ENCODE peak calls at places on chromosomes 1 and 21, in six cellular contexts. One of them, this sample, is unnamed.

GRCh38 chr21:33105088-33105487 is 35.1 kb downstream of the OLIG1 start:
- DNase-seq in fibroblast of villous mesenchyme: no peak
- DNase-seq in left ventricle myocardium inferior: no peak
- DNase-seq in endothelial cell: no peak
- DNase-seq in lower leg skin: peak
- DNase-seq in glutamatergic neuron: no peak
- DNase-seq in this sample: no peak

GRCh38 chr1:168095476-168095875 is 41.3 kb downstream of the GPR161 start:
- DNase-seq in fibroblast of villous mesenchyme: no peak
- DNase-seq in left ventricle myocardium inferior: no peak
- DNase-seq in endothelial cell: no peak
- DNase-seq in lower leg skin: peak
- DNase-seq in glutamatergic neuron: no peak
- DNase-seq in this sample: no peak

GRCh38 chr1:71228727-71229371 is 148.0 kb upstream of the ZRANB2 start:
- DNase-seq in fibroblast of villous mesenchyme: peak
- DNase-seq in left ventricle myocardium inferior: no peak
- DNase-seq in endothelial cell: no peak
- DNase-seq in lower leg skin: no peak
- DNase-seq in glutamatergic neuron: peak
- DNase-seq in this sample: no peak

GRCh38 chr21:26842300-26842699 is 2.9 kb downstream of the ADAMTS1 start:
- DNase-seq in fibroblast of villous mesenchyme: peak
- DNase-seq in left ventricle myocardium inferior: no peak
- DNase-seq in endothelial cell: no peak
- DNase-seq in lower leg skin: peak
- DNase-seq in glutamatergic neuron: no peak
- DNase-seq in this sample: no peak

GRCh38 chr1:207838156-207839082 is 72.5 kb downstream of the CD34 start:
- DNase-seq in fibroblast of villous mesenchyme: peak
- DNase-seq in left ventricle myocardium inferior: peak
- DNase-seq in endothelial cell: no peak
- DNase-seq in lower leg skin: peak
- DNase-seq in glutamatergic neuron: no peak
- DNase-seq in this sample: no peak

GRCh38 chr1:222464841-222465210 is 83.1 kb downstream of the HHIPL2 start:
- DNase-seq in fibroblast of villous mesenchyme: peak
- DNase-seq in left ventricle myocardium inferior: peak
- DNase-seq in endothelial cell: peak
- DNase-seq in lower leg skin: no peak
- DNase-seq in glutamatergic neuron: peak
- DNase-seq in this sample: peak

GRCh38 chr1:206556748-206557635 is 49.7 kb downstream of the RASSF5 start:
- DNase-seq in fibroblast of villous mesenchyme: peak
- DNase-seq in left ventricle myocardium inferior: peak
- DNase-seq in endothelial cell: peak
- DNase-seq in lower leg skin: peak
- DNase-seq in glutamatergic neuron: peak
- DNase-seq in this sample: peak

GRCh38 chr1:150194381-150195031 is 41.4 kb downstream of the ANP32E start:
- DNase-seq in fibroblast of villous mesenchyme: peak
- DNase-seq in left ventricle myocardium inferior: no peak
- DNase-seq in endothelial cell: no peak
- DNase-seq in lower leg skin: no peak
- DNase-seq in glutamatergic neuron: no peak
- DNase-seq in this sample: no peak

GRCh38 chr1:198481661-198482060 is 58.8 kb downstream of the ATP6V1G3 start:
- DNase-seq in fibroblast of villous mesenchyme: no peak
- DNase-seq in left ventricle myocardium inferior: no peak
- DNase-seq in endothelial cell: no peak
- DNase-seq in lower leg skin: no peak
- DNase-seq in glutamatergic neuron: no peak
- DNase-seq in this sample: no peak

GRCh38 chr1:180940445-180940844 is 27.7 kb downstream of the KIAA1614 start:
- DNase-seq in fibroblast of villous mesenchyme: no peak
- DNase-seq in left ventricle myocardium inferior: no peak
- DNase-seq in endothelial cell: no peak
- DNase-seq in lower leg skin: no peak
- DNase-seq in glutamatergic neuron: no peak
- DNase-seq in this sample: no peak

GRCh38 chr1:99503276-99503747 is 142.6 kb upstream of the PALMD start:
- DNase-seq in fibroblast of villous mesenchyme: peak
- DNase-seq in left ventricle myocardium inferior: no peak
- DNase-seq in endothelial cell: no peak
- DNase-seq in lower leg skin: peak
- DNase-seq in glutamatergic neuron: no peak
- DNase-seq in this sample: no peak

GRCh38 chr1:11434506-11434905 is 44.4 kb upstream of the DISP3 start:
- DNase-seq in fibroblast of villous mesenchyme: no peak
- DNase-seq in left ventricle myocardium inferior: no peak
- DNase-seq in endothelial cell: no peak
- DNase-seq in lower leg skin: no peak
- DNase-seq in glutamatergic neuron: peak
- DNase-seq in this sample: no peak

GRCh38 chr1:188937965-188938551 is 1539.6 kb downstream of the BRINP3 start:
- DNase-seq in fibroblast of villous mesenchyme: no peak
- DNase-seq in left ventricle myocardium inferior: no peak
- DNase-seq in endothelial cell: peak
- DNase-seq in lower leg skin: no peak
- DNase-seq in glutamatergic neuron: no peak
- DNase-seq in this sample: no peak

GRCh38 chr1:208351838-208352237 is 107.7 kb upstream of the PLXNA2 start:
- DNase-seq in fibroblast of villous mesenchyme: no peak
- DNase-seq in left ventricle myocardium inferior: no peak
- DNase-seq in endothelial cell: no peak
- DNase-seq in lower leg skin: no peak
- DNase-seq in glutamatergic neuron: no peak
- DNase-seq in this sample: no peak

GRCh38 chr1:94094466-94095111 is 26.4 kb downstream of the ABCA4 start:
- DNase-seq in fibroblast of villous mesenchyme: no peak
- DNase-seq in left ventricle myocardium inferior: peak
- DNase-seq in endothelial cell: no peak
- DNase-seq in lower leg skin: peak
- DNase-seq in glutamatergic neuron: no peak
- DNase-seq in this sample: no peak

GRCh38 chr21:45467221-45467779 is 62.3 kb downstream of the COL18A1 start:
- DNase-seq in fibroblast of villous mesenchyme: no peak
- DNase-seq in left ventricle myocardium inferior: peak
- DNase-seq in endothelial cell: no peak
- DNase-seq in lower leg skin: no peak
- DNase-seq in glutamatergic neuron: peak
- DNase-seq in this sample: no peak

GRCh38 chr1:64471724-64472276 is 1.9 kb downstream of the CACHD1 start:
- DNase-seq in fibroblast of villous mesenchyme: no peak
- DNase-seq in left ventricle myocardium inferior: no peak
- DNase-seq in endothelial cell: no peak
- DNase-seq in lower leg skin: no peak
- DNase-seq in glutamatergic neuron: no peak
- DNase-seq in this sample: no peak

GRCh38 chr1:86975993-86976392 is 61.6 kb downstream of the HS2ST1 start:
- DNase-seq in fibroblast of villous mesenchyme: no peak
- DNase-seq in left ventricle myocardium inferior: no peak
- DNase-seq in endothelial cell: no peak
- DNase-seq in lower leg skin: no peak
- DNase-seq in glutamatergic neuron: no peak
- DNase-seq in this sample: no peak

GRCh38 chr1:144551543-144552424 is 40.9 kb upstream of the PPIAL4F start:
- DNase-seq in fibroblast of villous mesenchyme: peak
- DNase-seq in left ventricle myocardium inferior: peak
- DNase-seq in endothelial cell: peak
- DNase-seq in lower leg skin: peak
- DNase-seq in glutamatergic neuron: peak
- DNase-seq in this sample: peak

GRCh38 chr1:183806086-183806485 is 1.2 kb downstream of the RGL1 start:
- DNase-seq in fibroblast of villous mesenchyme: no peak
- DNase-seq in left ventricle myocardium inferior: no peak
- DNase-seq in endothelial cell: no peak
- DNase-seq in lower leg skin: no peak
- DNase-seq in glutamatergic neuron: no peak
- DNase-seq in this sample: no peak

GRCh38 chr1:91693542-91693941 is 192.4 kb downstream of the TGFBR3 start:
- DNase-seq in fibroblast of villous mesenchyme: no peak
- DNase-seq in left ventricle myocardium inferior: peak
- DNase-seq in endothelial cell: no peak
- DNase-seq in lower leg skin: no peak
- DNase-seq in glutamatergic neuron: no peak
- DNase-seq in this sample: no peak

GRCh38 chr1:111190931-111191451 is 9.5 kb downstream of the DENND2D start:
- DNase-seq in fibroblast of villous mesenchyme: peak
- DNase-seq in left ventricle myocardium inferior: no peak
- DNase-seq in endothelial cell: no peak
- DNase-seq in lower leg skin: no peak
- DNase-seq in glutamatergic neuron: no peak
- DNase-seq in this sample: no peak

GRCh38 chr1:220879509-220880366 is 495 bp downstream of the HLX start:
- DNase-seq in fibroblast of villous mesenchyme: peak
- DNase-seq in left ventricle myocardium inferior: peak
- DNase-seq in endothelial cell: peak
- DNase-seq in lower leg skin: no peak
- DNase-seq in glutamatergic neuron: peak
- DNase-seq in this sample: peak

GRCh38 chr1:220991959-220992704 is 112.9 kb downstream of the HLX start:
- DNase-seq in fibroblast of villous mesenchyme: peak
- DNase-seq in left ventricle myocardium inferior: no peak
- DNase-seq in endothelial cell: no peak
- DNase-seq in lower leg skin: no peak
- DNase-seq in glutamatergic neuron: no peak
- DNase-seq in this sample: no peak

GRCh38 chr1:233020441-233020840 is 70.0 kb downstream of the NTPCR start:
- DNase-seq in fibroblast of villous mesenchyme: no peak
- DNase-seq in left ventricle myocardium inferior: no peak
- DNase-seq in endothelial cell: no peak
- DNase-seq in lower leg skin: no peak
- DNase-seq in glutamatergic neuron: no peak
- DNase-seq in this sample: no peak

GRCh38 chr1:183370399-183371058 is 47.7 kb downstream of the NMNAT2 start:
- DNase-seq in fibroblast of villous mesenchyme: no peak
- DNase-seq in left ventricle myocardium inferior: no peak
- DNase-seq in endothelial cell: no peak
- DNase-seq in lower leg skin: no peak
- DNase-seq in glutamatergic neuron: no peak
- DNase-seq in this sample: no peak

GRCh38 chr21:42461881-42462877 is 33.8 kb downstream of the RSPH1 start:
- DNase-seq in fibroblast of villous mesenchyme: no peak
- DNase-seq in left ventricle myocardium inferior: no peak
- DNase-seq in endothelial cell: no peak
- DNase-seq in lower leg skin: peak
- DNase-seq in glutamatergic neuron: no peak
- DNase-seq in this sample: no peak

GRCh38 chr1:246335126-246335525 is 172.0 kb downstream of the SMYD3 start:
- DNase-seq in fibroblast of villous mesenchyme: peak
- DNase-seq in left ventricle myocardium inferior: no peak
- DNase-seq in endothelial cell: no peak
- DNase-seq in lower leg skin: no peak
- DNase-seq in glutamatergic neuron: no peak
- DNase-seq in this sample: no peak

GRCh38 chr1:182784556-182785171 is 4.9 kb upstream of the NPL start:
- DNase-seq in fibroblast of villous mesenchyme: peak
- DNase-seq in left ventricle myocardium inferior: no peak
- DNase-seq in endothelial cell: peak
- DNase-seq in lower leg skin: peak
- DNase-seq in glutamatergic neuron: no peak
- DNase-seq in this sample: peak

GRCh38 chr1:177585492-177586220 is 384.2 kb downstream of the SEC16B start:
- DNase-seq in fibroblast of villous mesenchyme: no peak
- DNase-seq in left ventricle myocardium inferior: no peak
- DNase-seq in endothelial cell: no peak
- DNase-seq in lower leg skin: no peak
- DNase-seq in glutamatergic neuron: no peak
- DNase-seq in this sample: no peak

DNA sequence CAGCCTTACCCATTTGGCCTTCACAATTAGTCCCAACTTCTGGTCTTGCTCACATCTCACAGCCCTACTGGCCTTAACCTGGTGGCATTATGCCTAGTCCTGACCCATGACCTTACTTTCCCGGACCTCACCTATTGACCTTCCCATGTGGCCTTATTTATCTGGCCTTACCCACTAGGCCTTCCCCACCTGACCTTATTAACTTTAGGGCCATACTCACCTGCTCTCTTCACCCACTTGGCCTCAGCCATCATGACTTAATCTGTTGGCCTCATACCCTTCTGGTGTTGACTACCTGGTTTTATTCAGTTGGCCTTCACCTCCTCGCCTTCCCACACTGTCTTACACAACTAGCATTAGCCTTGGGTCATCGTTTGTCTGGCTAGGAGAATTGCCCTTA is 35.7 kb downstream of the EXOC8 start:
- DNase-seq in fibroblast of villous mesenchyme: no peak
- DNase-seq in left ventricle myocardium inferior: no peak
- DNase-seq in endothelial cell: no peak
- DNase-seq in lower leg skin: no peak
- DNase-seq in glutamatergic neuron: no peak
- DNase-seq in this sample: no peak
- TF ChIP-seq CTCF in fibroblast of villous mesenchyme: no peak
- TF ChIP-seq CTCF in left ventricle myocardium inferior: no peak
- TF ChIP-seq CTCF in endothelial cell: no peak
- TF ChIP-seq CTCF in lower leg skin: no peak
- TF ChIP-seq CTCF in glutamatergic neuron: no peak
- TF ChIP-seq CTCF in this sample: no peak

GRCh38 chr1:9861371-9861770 is 37.6 kb upstream of the CLSTN1 start:
- DNase-seq in fibroblast of villous mesenchyme: no peak
- DNase-seq in left ventricle myocardium inferior: no peak
- DNase-seq in endothelial cell: no peak
- DNase-seq in lower leg skin: no peak
- DNase-seq in glutamatergic neuron: peak
- DNase-seq in this sample: no peak
- TF ChIP-seq CTCF in fibroblast of villous mesenchyme: no peak
- TF ChIP-seq CTCF in left ventricle myocardium inferior: no peak
- TF ChIP-seq CTCF in endothelial cell: no peak
- TF ChIP-seq CTCF in lower leg skin: no peak
- TF ChIP-seq CTCF in glutamatergic neuron: no peak
- TF ChIP-seq CTCF in this sample: no peak

DNA sequence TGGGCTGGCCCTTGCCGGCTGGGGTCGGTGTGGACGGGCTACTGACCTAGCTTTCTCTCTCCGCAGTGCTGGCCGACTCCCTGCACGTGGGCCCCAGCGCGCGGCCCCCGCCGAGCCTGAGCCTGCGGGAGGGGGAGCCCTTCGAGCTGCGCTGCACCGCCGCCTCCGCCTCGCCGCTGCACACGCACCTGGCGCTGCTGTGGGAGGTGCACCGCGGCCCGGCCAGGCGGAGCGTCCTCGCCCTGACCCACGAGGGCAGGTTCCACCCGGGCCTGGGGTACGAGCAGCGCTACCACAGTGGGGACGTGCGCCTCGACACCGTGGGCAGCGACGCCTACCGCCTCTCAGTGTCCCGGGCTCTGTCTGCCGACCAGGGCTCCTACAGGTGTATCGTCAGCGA is 34.9 kb downstream of the PTGFRN start:
- DNase-seq in fibroblast of villous mesenchyme: no peak
- DNase-seq in left ventricle myocardium inferior: no peak
- DNase-seq in endothelial cell: no peak
- DNase-seq in lower leg skin: no peak
- DNase-seq in glutamatergic neuron: no peak
- DNase-seq in this sample: no peak
- TF ChIP-seq CTCF in fibroblast of villous mesenchyme: no peak
- TF ChIP-seq CTCF in left ventricle myocardium inferior: no peak
- TF ChIP-seq CTCF in endothelial cell: no peak
- TF ChIP-seq CTCF in lower leg skin: no peak
- TF ChIP-seq CTCF in glutamatergic neuron: no peak
- TF ChIP-seq CTCF in this sample: no peak

GRCh38 chr1:210129092-210129491 is 103.5 kb upstream of the SERTAD4 start:
- DNase-seq in fibroblast of villous mesenchyme: no peak
- DNase-seq in left ventricle myocardium inferior: no peak
- DNase-seq in endothelial cell: no peak
- DNase-seq in lower leg skin: no peak
- DNase-seq in glutamatergic neuron: no peak
- DNase-seq in this sample: no peak
- TF ChIP-seq CTCF in fibroblast of villous mesenchyme: no peak
- TF ChIP-seq CTCF in left ventricle myocardium inferior: no peak
- TF ChIP-seq CTCF in endothelial cell: no peak
- TF ChIP-seq CTCF in lower leg skin: no peak
- TF ChIP-seq CTCF in glutamatergic neuron: no peak
- TF ChIP-seq CTCF in this sample: no peak

This sample was measured in GM13976.